ENCODE peak calls at places on chromosomes 4 and X, in nine cellular contexts. X is COR-L47; M is AG08395; F is GM18507; L is sciatic nerve; C is stimulated activated CD4-positive, alpha-beta T cell treated with anti-CD3 and anti-CD28 coated beads, TNF-alpha, amount 100 ng/mL, for 24 hours; K is left ventricle myocardium superior; B is adrenal gland; U is cardiac muscle cell. S is an unnamed sample.
A peak's percentile ranks its signal among the peaks of the same experiment; 100 is the strongest.

GRCh38 chr4:185019451-185020292 is 1.4 kb downstream of the HELT start:
- DNase-seq in B (no peak), K (no peak), X (peak; percentile 18), F (no peak), U (no peak), C (no peak), L (no peak), M (no peak), S (no peak)

GRCh38 chrX:109797311-109797975 is 64.4 kb upstream of the ACSL4 start:
- DNase-seq in C (no peak), M (peak; percentile 7), F (no peak), B (peak; percentile 20), U (no peak), L (no peak), K (no peak), X (no peak), S (no peak)

GRCh38 chr4:8911311-8912088 is 39.9 kb upstream of the HMX1 start:
- DNase-seq in X (no peak), L (peak; percentile 27), K (no peak), B (no peak), F (no peak), U (no peak), M (peak; percentile 33), C (no peak), S (no peak)

GRCh38 chr4:189090174-189090814 is 850.4 kb upstream of the FRG1 start:
- DNase-seq in L (no peak), B (no peak), K (no peak), F (no peak), U (peak; percentile 38), X (peak; percentile 6), C (no peak), M (peak; percentile 51), S (no peak)

GRCh38 chr4:184453402-184454160 is 20.8 kb downstream of the IRF2 start:
- DNase-seq in M (peak; percentile 82), B (peak; percentile 56), U (peak; percentile 22), X (no peak), C (peak; percentile 6), K (no peak), F (no peak), L (no peak), S (no peak)

GRCh38 chr4:147057631-147057980 is 111.9 kb upstream of the TTC29 start:
- DNase-seq in C (no peak), F (no peak), L (no peak), U (no peak), B (no peak), K (no peak), X (no peak), M (no peak), S (no peak)

GRCh38 chr4:6763330-6763851 is 19.1 kb upstream of the KIAA0232 start:
- DNase-seq in L (no peak), U (no peak), M (no peak), C (no peak), B (no peak), X (no peak), K (no peak), F (no peak), S (no peak)

GRCh38 chr4:89306486-89307184 is 965 bp downstream of the GPRIN3 start:
- DNase-seq in X (no peak), C (no peak), M (no peak), U (no peak), F (no peak), K (no peak), L (no peak), B (no peak), S (no peak)

GRCh38 chr4:127781303-127782024 is 658 bp upstream of the HSPA4L start:
- DNase-seq in F (no peak), B (peak; percentile 53), C (no peak), M (peak; percentile 42), X (no peak), K (peak; percentile 79), U (peak; percentile 5), L (peak; percentile 56), S (peak; percentile 1)

GRCh38 chrX:724256-724655 is 93.7 kb downstream of the SHOX start:
- DNase-seq in U (no peak), F (no peak), B (no peak), L (no peak), M (no peak), K (no peak), X (no peak), C (no peak), S (no peak)

GRCh38 chrX:71128166-71128833 is 9.9 kb downstream of the MED12 start:
- DNase-seq in L (no peak), M (no peak), X (no peak), C (no peak), B (peak; percentile 51), U (no peak), K (no peak), F (no peak), S (no peak)

GRCh38 chr4:2834001-2834921 is 9.4 kb upstream of the ADD1 start:
- DNase-seq in U (no peak), B (peak; percentile 11), C (no peak), L (no peak), M (no peak), K (peak; percentile 28), F (no peak), X (no peak), S (no peak)

GRCh38 chr4:46649390-46649789 is 259.5 kb upstream of the GABRA2 start:
- DNase-seq in B (no peak), C (no peak), U (no peak), K (no peak), M (no peak), X (no peak), F (no peak), L (no peak), S (no peak)

GRCh38 chrX:136147320-136147901 is at the start of gene FHL1:
- DNase-seq in B (peak; percentile 24), L (peak; percentile 80), M (peak; percentile 21), F (no peak), C (no peak), U (peak; percentile 62), K (peak; percentile 86), X (peak; percentile 33), S (peak; percentile 16)

GRCh38 chr4:4574792-4575191 is 32.9 kb upstream of the STX18 start:
- DNase-seq in X (no peak), B (peak; percentile 54), F (no peak), M (peak; percentile 62), K (peak; percentile 50), C (no peak), U (no peak), L (peak; percentile 82), S (no peak)

GRCh38 chrX:69314436-69315348 is 149.4 kb upstream of the PJA1 start:
- DNase-seq in L (no peak), B (no peak), C (no peak), U (no peak), F (no peak), K (peak; percentile 41), X (no peak), M (no peak), S (no peak)

GRCh38 chr4:89879201-89879600 is 15.5 kb upstream of the MMRN1 start:
- DNase-seq in K (no peak), X (no peak), F (no peak), M (no peak), B (no peak), L (no peak), C (no peak), U (no peak), S (no peak)

GRCh38 chr4:111556141-111556781 is 589.0 kb upstream of the FAM241A start:
- DNase-seq in K (no peak), B (no peak), M (peak; percentile 5), L (no peak), U (no peak), C (no peak), F (no peak), X (no peak), S (no peak)

GRCh38 chr4:81314196-81314896 is 99.3 kb upstream of the PRKG2 start:
- DNase-seq in B (peak; percentile 32), K (peak; percentile 26), X (peak; percentile 82), M (peak; percentile 69), L (no peak), C (no peak), F (no peak), U (peak; percentile 57), S (no peak)

GRCh38 chr4:138659640-138660325 is 355.8 kb upstream of the NOCT start:
- DNase-seq in B (no peak), U (no peak), C (no peak), M (no peak), X (no peak), F (no peak), L (no peak), K (no peak), S (no peak)

GRCh38 chr4:68070302-68070701 is 59.4 kb downstream of the TMPRSS11F start:
- DNase-seq in X (no peak), B (no peak), L (no peak), C (no peak), M (no peak), K (no peak), U (no peak), F (no peak), S (no peak)

GRCh38 chr4:186854256-186854655 is 130.6 kb upstream of the FAT1 start:
- DNase-seq in F (no peak), B (no peak), M (no peak), K (no peak), U (no peak), C (no peak), L (no peak), X (no peak), S (no peak)

GRCh38 chr4:77538574-77539157 is 67.0 kb upstream of the CXCL13 start:
- DNase-seq in L (no peak), M (no peak), C (no peak), B (peak; percentile 24), F (no peak), U (no peak), K (no peak), X (peak; percentile 39), S (no peak)

GRCh38 chrX:74304016-74304415 is at the start of gene ZCCHC13:
- DNase-seq in L (no peak), B (no peak), M (no peak), K (no peak), X (no peak), F (no peak), C (no peak), U (no peak), S (no peak)

GRCh38 chr4:8229341-8229975 is 30.4 kb downstream of the SH3TC1 start:
- DNase-seq in C (no peak), M (no peak), L (no peak), X (no peak), F (no peak), B (no peak), K (no peak), U (no peak), S (no peak)

GRCh38 chr4:11954093-11954492 is 525.4 kb upstream of the HS3ST1 start:
- DNase-seq in F (no peak), K (no peak), B (peak; percentile 44), M (no peak), U (peak; percentile 28), L (no peak), C (no peak), X (peak; percentile 6), S (no peak)

GRCh38 chrX:151796576-151796975 is 62.0 kb downstream of the CNGA2 start:
- DNase-seq in U (no peak), X (no peak), B (no peak), L (no peak), K (no peak), C (no peak), F (no peak), M (no peak), S (no peak)

GRCh38 chr4:184593461-184593860 is 55.8 kb downstream of the CASP3 start:
- DNase-seq in L (no peak), X (no peak), M (no peak), C (no peak), U (no peak), F (no peak), K (no peak), B (no peak), S (no peak)

GRCh38 chrX:18620349-18620748 is 51.6 kb downstream of the RS1 start:
- DNase-seq in L (no peak), M (no peak), B (no peak), X (no peak), K (no peak), F (no peak), U (peak; percentile 14), C (no peak), S (no peak)

GRCh38 chr4:602559-602942 is 22.8 kb upstream of the PDE6B start:
- DNase-seq in K (peak; percentile 44), F (no peak), U (peak; percentile 80), C (peak; percentile 27), X (peak; percentile 56), M (no peak), L (no peak), B (peak; percentile 47), S (peak; percentile 42)

GRCh38 chrX:22063284-22063683 is 31.2 kb downstream of the PHEX start:
- DNase-seq in B (no peak), L (no peak), X (no peak), C (no peak), M (no peak), U (no peak), F (peak; percentile 49), K (no peak), S (peak; percentile 31)